ENCODE peak calls at places on chromosomes 5 and 9, in five cellular contexts. T is K562, U is GM12878, S is upper lobe of left lung, Y is HepG2. F is an unnamed sample.
A peak's percentile ranks its signal among the peaks of the same experiment; 100 is the strongest.

GRCh38 chr9:68978501-68978900 is 35.4 kb downstream of the PRKACG start:
- ATAC-seq in T (no peak), Y (no peak), S (no peak), U (no peak), F (no peak)

GRCh38 chr5:73393606-73394489 is 54.7 kb downstream of the FOXD1 start:
- ATAC-seq in T (no peak), S (no peak), Y (no peak), U (no peak), F (no peak)

GRCh38 chr5:130520211-130520610 is 615.9 kb downstream of the CHSY3 start:
- ATAC-seq in T (no peak), S (no peak), Y (no peak), U (no peak), F (no peak)

GRCh38 chr5:14684757-14685156 is 20.2 kb downstream of the OTULIN start:
- ATAC-seq in U (no peak), S (no peak), Y (no peak), T (no peak), F (no peak)

GRCh38 chr5:65776707-65777141 is 54.7 kb downstream of the NLN start:
- ATAC-seq in S (no peak), U (no peak), Y (no peak), T (no peak), F (no peak)

GRCh38 chr9:2568689-2569088 is 52.9 kb upstream of the VLDLR start:
- ATAC-seq in Y (peak; percentile 51), S (no peak), T (no peak), U (no peak), F (no peak)

GRCh38 chr5:98992552-98992951 is 63.7 kb upstream of the CHD1 start:
- ATAC-seq in U (no peak), T (no peak), Y (no peak), S (no peak), F (no peak)

GRCh38 chr5:96070625-96071246 is 109.1 kb upstream of the ELL2 start:
- ATAC-seq in Y (no peak), S (no peak), U (no peak), T (no peak), F (no peak)

DNA sequence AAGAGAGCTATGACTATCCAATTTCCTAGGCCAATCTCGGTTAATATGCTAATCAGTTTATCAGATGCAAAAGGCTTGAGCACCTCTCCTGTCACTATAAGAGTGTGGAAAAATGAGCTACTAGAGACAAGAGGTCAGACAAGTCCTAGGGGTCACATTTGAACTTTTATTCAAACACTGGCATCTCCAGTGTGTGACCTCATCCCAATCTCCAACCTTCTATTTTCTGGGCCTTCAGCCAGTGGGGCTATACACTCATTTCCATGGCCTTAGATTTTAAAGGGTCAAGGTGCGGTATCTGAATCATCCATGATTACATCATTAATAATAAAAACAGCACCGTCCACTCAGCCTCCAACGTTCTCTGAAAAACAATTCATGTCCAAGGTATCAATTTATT is 139.6 kb upstream of the LRRTM2 start:
- ATAC-seq in S (peak; percentile 16), Y (no peak), T (no peak), U (no peak), F (no peak)
- TF ChIP-seq POLR2AphosphoS5 in S (no peak), Y (no peak), T (no peak), U (no peak), F (no peak)

DNA sequence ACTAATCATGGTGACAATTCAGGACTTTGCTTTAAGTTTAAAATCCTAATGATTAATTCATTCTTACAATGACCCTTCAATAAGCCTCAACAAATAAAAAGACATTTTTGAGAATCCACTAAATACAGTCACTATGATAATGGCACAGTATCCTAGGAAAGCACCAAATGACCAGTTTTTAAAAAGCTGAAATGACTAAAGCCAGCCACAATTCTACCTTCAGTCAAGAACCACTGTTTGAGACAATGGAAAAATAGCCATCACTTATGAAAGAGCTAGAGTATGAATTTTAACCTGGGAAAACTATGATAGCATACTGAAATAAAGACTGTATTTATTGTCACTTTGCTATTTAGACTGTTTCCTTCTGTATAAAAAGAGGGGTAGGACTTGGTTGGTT is 14.0 kb downstream of the FBXW2 start:
- ATAC-seq in Y (no peak), T (no peak), U (no peak), S (no peak), F (no peak)
- H3K36me3 ChIP-seq in Y (peaks cover 29% of the 10 kb centered on the region), T (peaks cover 82% of the 10 kb centered on the region), U (peaks cover 26% of the 10 kb centered on the region), S (peaks cover 31% of the 10 kb centered on the region), F (no peaks in the 10 kb centered on the region)

GRCh38 chr5:159242656-159243055 is 20.4 kb upstream of the UBLCP1 start:
- ATAC-seq in Y (no peak), T (no peak), U (no peak), S (no peak), F (no peak)

GRCh38 chr5:159243385-159243784 is 19.7 kb upstream of the UBLCP1 start:
- ATAC-seq in U (no peak), S (no peak), T (no peak), Y (no peak), F (no peak)

GRCh38 chr5:159242153-159242552 is 20.9 kb upstream of the UBLCP1 start:
- ATAC-seq in S (no peak), Y (no peak), T (no peak), U (no peak), F (no peak)

GRCh38 chr5:159244163-159244562 is 18.9 kb upstream of the UBLCP1 start:
- ATAC-seq in T (no peak), U (no peak), S (no peak), Y (no peak), F (no peak)

DNA sequence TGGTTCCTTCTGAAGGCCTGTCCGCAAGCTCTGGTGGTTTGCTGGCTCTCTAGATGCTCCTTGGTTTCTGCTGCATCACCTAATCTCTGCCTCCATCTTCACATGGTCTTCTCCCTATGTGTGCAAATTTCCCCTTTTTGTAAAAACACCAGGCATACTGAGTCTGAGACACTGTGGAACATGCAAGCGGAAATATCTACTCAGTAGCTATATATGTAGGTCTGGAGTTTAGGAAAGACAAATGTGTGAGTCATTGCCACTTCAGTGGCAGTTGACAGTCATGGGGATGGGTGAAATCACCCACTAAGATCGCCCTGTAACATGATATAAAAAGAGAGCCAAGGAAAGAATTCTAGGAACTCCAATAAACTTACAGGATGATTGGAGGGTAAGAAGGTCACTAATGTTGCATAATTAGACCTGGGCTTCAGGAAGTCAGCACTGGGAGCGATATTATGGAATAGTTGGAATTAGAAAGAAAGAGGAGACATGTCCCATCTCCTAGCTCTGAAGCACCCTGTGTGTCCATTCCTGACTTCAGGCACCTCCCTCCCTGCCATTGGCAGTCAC is 22.7 kb upstream of the UBLCP1 start:
- ATAC-seq in Y (no peak), U (no peak), T (peak; percentile 79), S (no peak), F (no peak)
- TF ChIP-seq EP300 in Y (no peak), U (no peak), T (peak; percentile 64), S (no peak), F (no peak)

GRCh38 chr5:173890195-173890951 is 2.2 kb downstream of the CPEB4 start:
- ATAC-seq in U (peak; percentile 5), S (no peak), T (peak; percentile 35), Y (peak; percentile 45), F (no peak)
- TF ChIP-seq POLR2AphosphoS5 in U (no peak), S (no peak), T (no peak), Y (no peak), F (peak; percentile 12)

DNA sequence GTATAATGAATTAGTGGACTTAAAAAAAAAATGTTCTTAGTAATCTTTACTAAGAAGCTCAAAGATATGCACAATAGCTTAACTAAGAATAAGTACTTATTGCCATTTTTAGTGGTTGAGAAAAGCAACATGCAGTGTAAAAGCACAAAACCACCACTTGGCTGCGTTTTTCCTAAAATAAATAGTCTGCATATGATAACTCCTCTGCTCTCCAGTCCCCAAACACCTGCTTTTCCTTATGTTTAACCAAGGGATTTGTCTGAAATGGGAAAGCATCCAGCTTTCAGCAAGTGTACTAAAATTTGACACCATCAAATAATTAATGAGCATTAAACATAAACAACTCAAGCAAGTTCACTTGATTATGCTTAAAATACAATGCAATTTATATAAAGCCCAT is 41.4 kb downstream of the PSIP1 start:
- ATAC-seq in Y (no peak), U (no peak), T (no peak), S (no peak), F (no peak)
- H3K36me3 ChIP-seq in Y (peaks cover 50% of the 10 kb centered on the region), U (peaks cover 41% of the 10 kb centered on the region), T (peaks cover 87% of the 10 kb centered on the region), S (peaks cover 15% of the 10 kb centered on the region), F (no peaks in the 10 kb centered on the region)

DNA sequence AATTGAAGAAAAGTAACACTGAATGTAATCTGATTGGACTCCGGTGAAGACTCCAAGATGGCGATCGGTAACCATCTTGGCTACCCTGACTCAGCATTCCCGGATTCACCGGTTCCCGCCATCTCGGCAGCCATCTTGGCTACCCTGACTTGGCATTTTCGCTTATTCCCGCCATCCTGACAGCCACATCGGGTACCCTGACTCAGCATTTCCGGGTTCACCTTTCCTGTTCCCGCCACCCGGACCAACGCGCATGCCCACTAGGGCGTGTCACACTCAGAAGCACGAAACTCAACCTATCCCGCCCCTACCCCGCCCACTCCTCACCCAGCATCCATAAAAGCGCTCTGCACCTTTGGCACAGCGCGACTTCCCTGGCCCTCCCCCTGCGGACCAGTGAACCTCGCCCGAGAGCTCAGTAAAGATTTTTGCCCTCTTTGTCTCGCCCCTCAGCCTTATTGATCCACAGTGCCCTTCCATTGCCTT is 17.2 kb downstream of the SPTLC1 start:
- ATAC-seq in T (no peak), Y (no peak), U (peak; percentile 85), S (peak; percentile 40), F (peak; percentile 78)
- TF ChIP-seq EP300 in T (no peak), Y (no peak), U (no peak), S (no peak), F (no peak)

F was measured in gastroesophageal sphincter.